ENCODE peak calls at places on chromosomes 13 and 19, in nine cellular contexts. H is GM23338, Y is HFFc6, O is body of pancreas, A is progenitor cell of endocrine pancreas, B is dorsolateral prefrontal cortex, K is fibroblast of lung, V is B cell, N is colonic mucosa. L is an unnamed sample.

GRCh38 chr19:13149628-13150186 is 468 bp downstream of the STX10 start:
- DNase-seq in H (peak), Y (peak), O (peak), A (peak), B (peak), K (peak), V (no peak), N (no peak), L (no peak)

GRCh38 chr13:98774776-98775175 is 22.3 kb upstream of the SLC15A1 start:
- DNase-seq in H (no peak), Y (no peak), O (no peak), A (no peak), B (no peak), K (no peak), V (no peak), N (no peak), L (no peak)

GRCh38 chr13:71149498-71150363 is 717.3 kb downstream of the DACH1 start:
- DNase-seq in H (no peak), Y (no peak), O (peak), A (no peak), B (no peak), K (no peak), V (no peak), N (no peak), L (no peak)

GRCh38 chr19:42066075-42066754 is 3.8 kb downstream of the GRIK5 start:
- DNase-seq in H (peak), Y (no peak), O (no peak), A (no peak), B (peak), K (peak), V (no peak), N (no peak), L (no peak)

GRCh38 chr13:44103721-44104490 is 224.2 kb downstream of the LACC1 start:
- DNase-seq in H (no peak), Y (no peak), O (no peak), A (no peak), B (peak), K (no peak), V (no peak), N (peak), L (no peak)

GRCh38 chr13:107864543-107865460 is 350.5 kb downstream of the LIG4 start:
- DNase-seq in H (peak), Y (no peak), O (no peak), A (peak), B (no peak), K (peak), V (no peak), N (no peak), L (peak)

GRCh38 chr13:101204270-101205011 is 211.9 kb downstream of the NALCN start:
- DNase-seq in H (no peak), Y (no peak), O (no peak), A (no peak), B (no peak), K (peak), V (no peak), N (no peak), L (no peak)

GRCh38 chr19:9645466-9645865 is 24.4 kb upstream of the ZNF561 start:
- DNase-seq in H (no peak), Y (no peak), O (no peak), A (no peak), B (no peak), K (no peak), V (no peak), N (no peak), L (no peak)

GRCh38 chr13:30045916-30046704 is 195.7 kb upstream of the UBL3 start:
- DNase-seq in H (no peak), Y (peak), O (peak), A (no peak), B (no peak), K (peak), V (no peak), N (no peak), L (no peak)

GRCh38 chr13:22828081-22828480 is 352.7 kb upstream of the SGCG start:
- DNase-seq in H (no peak), Y (no peak), O (no peak), A (no peak), B (no peak), K (peak), V (no peak), N (no peak), L (no peak)

GRCh38 chr19:50301607-50301971 is 27.6 kb downstream of the KCNC3 start:
- DNase-seq in H (no peak), Y (no peak), O (no peak), A (no peak), B (no peak), K (no peak), V (no peak), N (no peak), L (no peak)

GRCh38 chr13:107545946-107546502 is 669.3 kb downstream of the LIG4 start:
- DNase-seq in H (no peak), Y (no peak), O (peak), A (no peak), B (no peak), K (no peak), V (no peak), N (no peak), L (no peak)

GRCh38 chr13:96710166-96710866 is 284.0 kb downstream of the OXGR1 start:
- DNase-seq in H (peak), Y (no peak), O (no peak), A (no peak), B (no peak), K (no peak), V (no peak), N (no peak), L (no peak)

GRCh38 chr19:33621811-33622504 is at the start of gene CHST8:
- DNase-seq in H (peak), Y (no peak), O (no peak), A (peak), B (no peak), K (peak), V (no peak), N (peak), L (peak)

GRCh38 chr19:18397242-18398202 is at the start of gene LRRC25:
- DNase-seq in H (peak), Y (no peak), O (no peak), A (no peak), B (no peak), K (no peak), V (peak), N (no peak), L (peak)

GRCh38 chr13:28423010-28423409 is 71.9 kb downstream of the FLT1 start:
- DNase-seq in H (no peak), Y (no peak), O (no peak), A (no peak), B (no peak), K (no peak), V (peak), N (peak), L (peak)

GRCh38 chr19:45485301-45486077 is 11.4 kb downstream of the RTN2 start:
- DNase-seq in H (peak), Y (peak), O (peak), A (peak), B (peak), K (peak), V (peak), N (peak), L (peak)

GRCh38 chr13:113357529-113357928 is 6.4 kb downstream of the GRTP1 start:
- DNase-seq in H (no peak), Y (peak), O (no peak), A (no peak), B (no peak), K (peak), V (no peak), N (no peak), L (no peak)

GRCh38 chr19:54684537-54684936 is 21.8 kb downstream of the LILRB4 start:
- DNase-seq in H (peak), Y (peak), O (no peak), A (no peak), B (no peak), K (peak), V (no peak), N (no peak), L (peak)

GRCh38 chr13:41061914-41062837 is 867 bp downstream of the WBP4 start:
- DNase-seq in H (peak), Y (peak), O (no peak), A (no peak), B (no peak), K (peak), V (no peak), N (no peak), L (peak)

GRCh38 chr13:98332222-98332621 is 155.2 kb upstream of the RNF113B start:
- DNase-seq in H (no peak), Y (no peak), O (no peak), A (no peak), B (no peak), K (no peak), V (no peak), N (no peak), L (no peak)

GRCh38 chr19:17058236-17058635 is 17.0 kb downstream of the HAUS8 start:
- DNase-seq in H (no peak), Y (no peak), O (no peak), A (no peak), B (no peak), K (no peak), V (no peak), N (no peak), L (no peak)

GRCh38 chr13:44652223-44652622 is 76.1 kb upstream of the TSC22D1 start:
- DNase-seq in H (no peak), Y (no peak), O (no peak), A (no peak), B (no peak), K (no peak), V (no peak), N (no peak), L (no peak)

GRCh38 chr19:4449022-4449825 is 8.4 kb downstream of the UBXN6 start:
- DNase-seq in H (no peak), Y (no peak), O (peak), A (no peak), B (peak), K (no peak), V (no peak), N (no peak), L (no peak)

GRCh38 chr19:51448011-51448744 is 10.1 kb downstream of the SIGLEC8 start:
- DNase-seq in H (no peak), Y (no peak), O (no peak), A (no peak), B (no peak), K (no peak), V (no peak), N (no peak), L (no peak)

DNA sequence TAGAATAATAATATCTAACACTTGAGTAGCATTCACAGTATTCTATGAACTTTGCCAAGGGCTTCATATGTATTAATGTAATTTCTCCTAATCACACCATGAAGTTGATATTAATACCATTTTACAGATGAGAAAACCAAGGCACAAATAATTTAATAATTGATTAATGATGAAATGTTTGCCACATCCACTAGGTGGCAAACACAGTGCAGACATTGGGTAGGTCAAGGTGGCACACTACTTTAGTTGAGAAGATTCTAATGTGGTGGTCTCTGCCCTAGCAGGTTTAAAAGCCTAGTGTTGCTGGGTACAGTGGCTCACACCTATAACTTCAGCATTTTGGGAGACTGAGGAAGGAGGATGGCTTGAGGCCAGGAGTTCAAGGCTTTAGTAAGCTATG is 412.4 kb downstream of the SUCLA2 start:
- DNase-seq in H (peak), Y (no peak), O (no peak), A (no peak), B (no peak), K (no peak), V (no peak), N (no peak), L (no peak)
- TF ChIP-seq CTCF in H (peak), Y (peak), O (no peak), A (no peak), B (no peak), K (no peak), V (no peak), N (no peak), L (no peak)

GRCh38 chr13:111344471-111345191 is 24.2 kb downstream of the TEX29 start:
- DNase-seq in H (peak), Y (peak), O (peak), A (peak), B (no peak), K (peak), V (no peak), N (no peak), L (no peak)
- TF ChIP-seq CTCF in H (peak), Y (peak), O (no peak), A (peak), B (no peak), K (peak), V (no peak), N (no peak), L (no peak)

DNA sequence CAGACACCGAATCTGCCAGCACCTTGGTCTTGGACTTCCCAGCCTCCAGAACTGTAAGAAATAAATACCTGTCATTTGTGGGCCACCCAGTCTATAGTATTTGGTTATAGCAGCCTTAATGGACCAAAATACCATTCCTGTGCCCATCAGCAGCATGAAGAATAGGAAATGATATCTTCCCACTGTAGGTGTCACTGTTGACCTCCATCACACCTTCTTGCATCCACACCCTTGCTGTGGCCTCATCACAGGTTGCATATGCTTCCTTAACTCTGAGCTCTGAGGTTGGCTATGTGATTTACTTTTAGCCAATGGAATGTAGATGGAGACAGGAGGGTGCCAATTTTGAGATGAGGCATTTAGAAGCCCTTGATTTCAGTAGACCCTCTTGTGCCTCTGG is 242.0 kb upstream of the TSHZ3 start:
- DNase-seq in H (no peak), Y (no peak), O (no peak), A (no peak), B (no peak), K (no peak), V (no peak), N (no peak), L (no peak)
- TF ChIP-seq CTCF in H (peak), Y (no peak), O (no peak), A (no peak), B (no peak), K (no peak), V (no peak), N (no peak), L (no peak)

GRCh38 chr19:57282011-57282636 is 1.8 kb downstream of the ZNF460 start:
- DNase-seq in H (no peak), Y (no peak), O (no peak), A (no peak), B (no peak), K (no peak), V (no peak), N (no peak), L (no peak)

GRCh38 chr19:57276430-57276829 is 3.9 kb upstream of the ZNF460 start:
- DNase-seq in H (no peak), Y (no peak), O (no peak), A (no peak), B (no peak), K (no peak), V (no peak), N (no peak), L (no peak)

GRCh38 chr19:57280913-57281425 is 684 bp downstream of the ZNF460 start:
- DNase-seq in H (no peak), Y (no peak), O (no peak), A (no peak), B (no peak), K (peak), V (no peak), N (no peak), L (no peak)

GRCh38 chr19:57280165-57280912 is at the start of gene ZNF460:
- DNase-seq in H (peak), Y (peak), O (peak), A (peak), B (peak), K (peak), V (peak), N (peak), L (peak)

DNA sequence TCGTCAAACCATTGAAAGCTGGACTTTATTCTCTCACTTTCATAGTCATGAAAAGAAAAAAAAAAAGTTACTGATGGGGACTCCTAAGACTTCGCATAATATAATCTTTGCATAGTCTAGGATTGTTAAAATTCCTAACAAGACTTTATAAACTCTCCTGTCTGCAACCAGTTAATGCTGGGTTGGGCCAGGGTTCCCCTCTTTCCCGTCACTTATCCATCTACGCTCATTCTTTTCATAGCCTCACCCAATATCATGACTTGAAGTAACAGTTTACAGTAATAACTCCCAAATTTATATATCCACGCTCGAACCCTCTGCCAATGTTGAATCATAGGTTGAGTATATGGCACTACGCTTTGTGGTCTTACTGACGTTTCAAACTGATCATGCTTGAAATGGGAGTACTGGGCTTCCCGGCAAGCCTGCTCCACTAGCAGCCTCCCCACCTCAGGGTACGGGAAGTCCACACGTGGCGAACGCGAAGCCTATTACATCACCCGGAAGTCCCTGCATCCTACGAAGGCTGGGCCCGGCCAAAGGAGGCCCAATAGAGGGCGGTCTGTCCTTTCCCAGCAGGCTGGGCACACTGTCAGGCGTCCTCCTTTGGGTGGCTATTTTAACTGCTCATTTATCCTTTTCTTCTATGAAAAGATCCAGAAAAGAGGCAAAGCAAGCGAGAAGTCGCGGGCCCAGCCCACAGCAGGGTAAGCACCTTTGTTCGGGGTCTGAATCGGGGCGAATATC is 694 bp upstream of the ZNF460 start:
- DNase-seq in H (peak), Y (peak), O (peak), A (peak), B (peak), K (peak), V (peak), N (peak), L (peak)
- TF ChIP-seq CTCF in H (peak), Y (peak), O (no peak), A (peak), B (peak), K (peak), V (peak), N (no peak), L (peak)

DNA sequence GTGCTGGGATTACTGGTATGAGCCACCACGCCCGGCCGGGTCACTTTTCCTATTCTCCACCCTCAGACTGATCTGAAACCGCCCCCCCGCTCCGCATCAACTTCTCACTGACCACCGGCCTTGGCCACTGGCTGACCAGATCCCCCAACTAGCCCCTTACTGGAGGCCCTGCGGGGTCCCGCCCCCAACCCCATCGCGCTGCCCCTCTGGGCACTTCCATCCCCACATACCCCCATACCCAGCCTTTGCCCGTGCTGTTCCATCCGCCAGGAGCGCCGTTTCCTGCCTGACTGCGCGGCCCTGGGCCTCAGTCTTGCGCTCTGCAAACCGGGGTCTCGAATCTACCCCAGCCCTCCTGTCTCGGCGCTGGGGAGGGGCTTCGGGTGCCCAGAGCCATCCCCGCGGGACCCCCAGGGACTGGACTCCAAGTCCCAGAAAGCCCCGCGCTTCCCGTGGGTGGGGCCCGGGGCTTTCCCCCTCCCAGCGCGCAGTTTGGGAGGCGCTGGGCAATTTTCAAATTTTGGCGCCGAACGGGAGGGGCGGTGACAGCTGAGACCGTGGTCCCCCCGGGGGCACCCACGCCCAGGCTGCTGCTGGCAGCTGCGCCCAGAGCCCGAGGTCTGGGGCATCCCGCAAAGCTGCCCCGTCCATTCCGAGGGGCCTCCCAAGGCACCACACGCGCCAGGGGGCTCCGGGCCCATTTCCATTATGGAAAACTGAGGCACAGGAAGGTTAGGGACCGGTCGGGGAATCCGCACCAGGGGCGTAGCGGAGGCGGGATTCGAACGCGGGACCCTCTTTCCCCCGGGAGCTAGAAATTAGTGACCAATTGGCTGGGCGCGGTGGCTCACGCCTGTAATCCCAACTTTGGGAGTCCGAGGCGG is 5.2 kb upstream of the LMNB2 start:
- DNase-seq in H (peak), Y (peak), O (peak), A (no peak), B (no peak), K (peak), V (peak), N (peak), L (peak)
- TF ChIP-seq CTCF in H (no peak), Y (peak), O (no peak), A (no peak), B (no peak), K (no peak), V (no peak), N (no peak), L (no peak)

GRCh38 chr19:48950830-48951519 is 3.7 kb upstream of the BAX start:
- DNase-seq in H (no peak), Y (no peak), O (no peak), A (no peak), B (no peak), K (no peak), V (no peak), N (no peak), L (no peak)

GRCh38 chr19:48958006-48958405 is 3.3 kb downstream of the BAX start:
- DNase-seq in H (no peak), Y (no peak), O (no peak), A (no peak), B (no peak), K (no peak), V (no peak), N (no peak), L (no peak)

GRCh38 chr19:48955308-48955958 is 758 bp downstream of the BAX start:
- DNase-seq in H (no peak), Y (no peak), O (no peak), A (no peak), B (no peak), K (no peak), V (no peak), N (peak), L (no peak)

GRCh38 chr19:48954011-48954594 is 572 bp upstream of the BAX start:
- DNase-seq in H (no peak), Y (no peak), O (no peak), A (no peak), B (no peak), K (no peak), V (no peak), N (peak), L (no peak)

GRCh38 chr19:48954595-48955307 is at the start of gene BAX:
- DNase-seq in H (peak), Y (peak), O (peak), A (peak), B (peak), K (peak), V (peak), N (peak), L (peak)
- TF ChIP-seq CTCF in H (no peak), Y (no peak), O (no peak), A (no peak), B (peak), K (no peak), V (no peak), N (no peak), L (no peak)

DNA sequence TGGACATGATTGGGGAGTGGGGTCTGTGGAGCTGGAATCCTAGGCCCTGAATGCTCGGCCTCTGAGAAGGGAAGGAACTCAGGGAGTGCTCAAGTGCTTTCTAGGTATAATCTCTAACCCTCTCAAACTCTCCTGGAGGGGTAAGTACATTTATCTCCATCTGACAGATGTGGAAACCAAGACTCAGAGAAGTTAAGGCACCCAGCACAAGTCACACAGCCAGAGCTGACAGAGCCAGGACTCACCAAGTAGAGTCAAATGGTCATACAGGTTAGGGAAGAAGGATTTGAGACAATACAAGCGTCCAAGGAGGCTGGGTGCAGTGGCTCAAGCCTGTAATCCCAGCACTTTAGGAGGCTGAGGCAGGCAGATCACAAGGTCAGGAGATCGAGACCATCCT is 12.9 kb upstream of the LYPD3 start:
- DNase-seq in H (no peak), Y (no peak), O (no peak), A (no peak), B (no peak), K (no peak), V (no peak), N (no peak), L (no peak)
- TF ChIP-seq CTCF in H (no peak), Y (no peak), O (no peak), A (no peak), B (no peak), K (no peak), V (no peak), N (no peak), L (no peak)